ENCODE peak calls at places on chromosomes 1 and 21, in five cellular contexts. Y is left lung; H is esophagus squamous epithelium; N is fibroblast of lung; B is CD8-positive, alpha-beta T cell. J is an unnamed sample.

GRCh38 chr1:87956072-87956471 is 627.4 kb downstream of the LMO4 start:
- DNase-seq in H (no peak), N (peak; percentile 90), B (no peak), Y (no peak), J (peak; percentile 78)

GRCh38 chr1:59879556-59879955 is 47.0 kb downstream of the CYP2J2 start:
- DNase-seq in N (peak; percentile 75), H (no peak), B (peak; percentile 7), Y (no peak), J (peak; percentile 61)

GRCh38 chr1:47689894-47690293 is 252.1 kb downstream of the FOXD2 start:
- DNase-seq in H (no peak), Y (no peak), N (no peak), B (no peak), J (peak; percentile 44)

GRCh38 chr1:47894718-47895393 is 102.3 kb downstream of the TRABD2B start:
- DNase-seq in N (no peak), Y (no peak), B (no peak), H (no peak), J (no peak)

GRCh38 chr1:162985816-162986215 is 83.3 kb upstream of the RGS4 start:
- DNase-seq in Y (no peak), B (no peak), H (no peak), N (no peak), J (no peak)

GRCh38 chr1:30847358-30847972 is 61.1 kb downstream of the SDC3 start:
- DNase-seq in Y (peak; percentile 84), H (no peak), N (peak; percentile 65), B (no peak), J (peak; percentile 81)

GRCh38 chr1:22414244-22414751 is 37.4 kb upstream of the ZBTB40 start:
- DNase-seq in H (no peak), B (no peak), Y (no peak), N (peak; percentile 59), J (no peak)

GRCh38 chr1:208198271-208198670 is 45.9 kb downstream of the PLXNA2 start:
- DNase-seq in N (no peak), B (no peak), H (no peak), Y (no peak), J (no peak)

GRCh38 chr1:56002272-56002671 is 577.1 kb downstream of the PLPP3 start:
- DNase-seq in H (no peak), B (no peak), N (no peak), Y (no peak), J (no peak)

GRCh38 chr1:87683557-87683956 is 354.9 kb downstream of the LMO4 start:
- DNase-seq in Y (no peak), N (no peak), H (no peak), B (no peak), J (no peak)

GRCh38 chr1:169250022-169250421 is 117.6 kb downstream of the NME7 start:
- DNase-seq in H (no peak), Y (no peak), N (peak; percentile 10), B (no peak), J (no peak)

GRCh38 chr1:93446837-93447451 is 974 bp upstream of the FNBP1L start:
- DNase-seq in Y (no peak), N (no peak), H (no peak), B (no peak), J (no peak)

GRCh38 chr1:94864821-94865220 is 44.7 kb downstream of the SLC44A3 start:
- DNase-seq in B (no peak), Y (no peak), N (peak; percentile 65), H (no peak), J (no peak)

GRCh38 chr1:112141923-112142322 is 152.5 kb upstream of the KCND3 start:
- DNase-seq in B (no peak), H (no peak), Y (no peak), N (no peak), J (no peak)

GRCh38 chr1:234778215-234779159 is 168.5 kb upstream of the IRF2BP2 start:
- DNase-seq in B (no peak), H (no peak), N (no peak), Y (peak; percentile 84), J (peak; percentile 85)

GRCh38 chr1:2527553-2527860 is 1.1 kb upstream of the PANK4 start:
- DNase-seq in N (no peak), B (no peak), Y (no peak), H (no peak), J (no peak)

GRCh38 chr1:202154148-202154765 is 6.1 kb downstream of the PTPN7 start:
- DNase-seq in N (no peak), H (no peak), B (no peak), Y (peak; percentile 24), J (no peak)

DNA sequence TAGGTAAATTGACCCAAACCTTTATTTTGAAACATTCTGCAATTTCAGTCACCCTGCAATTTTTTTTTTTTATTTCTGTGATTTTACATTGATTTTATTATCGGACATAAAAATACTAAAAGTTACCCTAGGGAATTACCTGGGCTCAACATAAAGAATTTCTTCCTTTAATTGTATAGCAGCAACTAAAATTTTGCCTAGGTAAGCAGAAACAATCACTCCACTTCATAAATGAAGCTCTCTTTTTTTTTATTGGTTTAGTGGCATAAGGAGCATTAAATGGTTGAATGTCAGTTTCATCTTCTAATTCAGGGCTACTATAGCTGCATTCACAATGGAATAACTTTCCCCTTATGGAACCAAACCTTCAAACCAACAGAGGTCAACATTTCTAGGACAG is 15.3 kb upstream of the OR2M4 start:
- DNase-seq in B (no peak), H (no peak), Y (no peak), N (no peak), J (no peak)
- H3K9me3 ChIP-seq in B (no peaks in the 10 kb centered on the region), H (no peaks in the 10 kb centered on the region), Y (no peaks in the 10 kb centered on the region), N (no peaks in the 10 kb centered on the region), J (peaks cover 2% of the 10 kb centered on the region)

GRCh38 chr1:231039161-231040018 is 664 bp downstream of the FAM89A start:
- DNase-seq in H (no peak), B (no peak), N (peak; percentile 41), Y (peak; percentile 86), J (peak; percentile 82)

GRCh38 chr1:231032963-231033362 is 7.1 kb downstream of the FAM89A start:
- DNase-seq in N (no peak), H (no peak), B (no peak), Y (no peak), J (no peak)

GRCh38 chr1:231035799-231036198 is 4.3 kb downstream of the FAM89A start:
- DNase-seq in N (no peak), H (no peak), Y (no peak), B (no peak), J (no peak)

GRCh38 chr1:231037585-231038517 is 2.2 kb downstream of the FAM89A start:
- DNase-seq in N (no peak), H (no peak), B (no peak), Y (no peak), J (no peak)

DNA sequence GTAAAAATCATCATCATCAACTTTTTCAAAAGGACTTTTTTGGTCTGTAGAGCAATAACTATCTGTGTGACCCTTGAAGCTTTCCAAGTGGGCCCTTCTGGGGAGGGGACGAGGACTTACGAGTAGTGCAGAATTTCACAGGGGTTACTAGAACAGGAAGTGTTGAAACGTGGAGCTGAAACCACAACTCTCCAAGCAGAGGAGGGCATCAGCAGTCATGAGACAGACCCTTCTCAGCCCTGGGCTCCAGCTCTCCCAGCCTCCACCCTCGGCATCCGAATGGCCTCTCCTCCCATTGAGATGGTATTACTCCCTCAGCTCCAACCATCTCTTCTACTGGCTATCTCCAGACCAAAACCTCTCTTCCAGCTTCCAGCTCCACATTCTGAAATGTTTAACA is 3.6 kb downstream of the FAM89A start:
- DNase-seq in N (peak; percentile 21), H (no peak), B (no peak), Y (no peak), J (no peak)
- H3K27me3 ChIP-seq in N (peaks cover 3% of the 10 kb centered on the region), H (no peaks in the 10 kb centered on the region), B (no peaks in the 10 kb centered on the region), Y (peaks cover 25% of the 10 kb centered on the region), J (no peaks in the 10 kb centered on the region)

GRCh38 chr1:152148051-152148450 is 11.0 kb downstream of the RPTN start:
- DNase-seq in Y (no peak), N (no peak), H (no peak), B (no peak), J (no peak)

GRCh38 chr1:152145789-152146188 is 13.2 kb downstream of the RPTN start:
- DNase-seq in B (no peak), H (no peak), N (no peak), Y (no peak), J (no peak)

GRCh38 chr1:152153996-152154395 is 5.0 kb downstream of the RPTN start:
- DNase-seq in H (no peak), Y (no peak), B (no peak), N (no peak), J (no peak)

GRCh38 chr1:152151646-152152045 is 7.4 kb downstream of the RPTN start:
- DNase-seq in H (no peak), Y (no peak), N (no peak), B (no peak), J (no peak)

GRCh38 chr1:152148991-152149390 is 10.0 kb downstream of the RPTN start:
- DNase-seq in N (no peak), H (no peak), B (no peak), Y (no peak), J (no peak)
- H3K9me3 ChIP-seq in N (no peaks in the 10 kb centered on the region), H (peaks cover 10% of the 10 kb centered on the region), B (no peaks in the 10 kb centered on the region), Y (no peaks in the 10 kb centered on the region), J (peaks cover 5% of the 10 kb centered on the region)

DNA sequence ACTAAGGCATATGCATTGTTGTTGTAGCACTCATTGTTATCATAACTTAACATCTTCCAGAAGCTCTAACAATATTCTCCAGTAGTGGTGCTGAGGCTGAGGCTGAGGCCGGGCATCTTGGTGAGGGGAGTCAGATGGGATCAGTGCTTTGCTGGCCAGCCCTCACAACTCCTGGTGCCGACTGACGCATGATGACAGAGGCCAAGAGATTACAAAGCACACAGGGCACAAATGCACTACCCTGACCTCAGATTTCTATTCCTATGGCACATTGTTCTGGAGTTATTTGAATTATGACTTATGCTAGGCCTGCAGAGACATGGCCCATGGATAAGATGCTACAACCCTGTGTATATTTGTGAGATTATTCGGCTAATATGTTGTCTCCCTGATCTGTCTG is 8.3 kb upstream of the IGSF5 start:
- DNase-seq in H (no peak), B (no peak), N (no peak), Y (no peak), J (no peak)
- H3K27me3 ChIP-seq in H (no peaks in the 10 kb centered on the region), B (no peaks in the 10 kb centered on the region), N (no peaks in the 10 kb centered on the region), Y (no peaks in the 10 kb centered on the region), J (no peaks in the 10 kb centered on the region)

DNA sequence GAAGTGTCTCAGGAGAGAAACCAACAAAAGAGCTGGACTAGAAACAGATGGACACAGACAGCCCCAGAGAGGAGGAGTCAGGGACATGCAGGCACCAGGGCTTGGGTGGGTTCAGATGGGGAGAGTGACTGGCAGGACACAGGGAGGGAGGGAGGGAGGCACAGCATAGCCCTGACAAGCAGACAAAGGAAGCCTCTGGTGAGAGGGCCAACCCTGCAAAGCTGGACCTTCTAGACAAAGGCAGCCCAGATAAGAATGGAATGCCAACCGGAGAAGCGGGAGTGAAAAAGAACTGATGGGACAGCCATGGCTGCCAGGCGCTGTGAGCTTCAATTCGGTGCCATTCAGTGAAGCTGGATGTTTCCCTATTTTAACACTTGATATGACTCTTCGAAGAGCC is 568.9 kb downstream of the AJAP1 start:
- DNase-seq in B (no peak), H (no peak), N (no peak), Y (no peak), J (no peak)
- H3K9me3 ChIP-seq in B (no peaks in the 10 kb centered on the region), H (no peaks in the 10 kb centered on the region), N (no peaks in the 10 kb centered on the region), Y (no peaks in the 10 kb centered on the region), J (no peaks in the 10 kb centered on the region)

DNA sequence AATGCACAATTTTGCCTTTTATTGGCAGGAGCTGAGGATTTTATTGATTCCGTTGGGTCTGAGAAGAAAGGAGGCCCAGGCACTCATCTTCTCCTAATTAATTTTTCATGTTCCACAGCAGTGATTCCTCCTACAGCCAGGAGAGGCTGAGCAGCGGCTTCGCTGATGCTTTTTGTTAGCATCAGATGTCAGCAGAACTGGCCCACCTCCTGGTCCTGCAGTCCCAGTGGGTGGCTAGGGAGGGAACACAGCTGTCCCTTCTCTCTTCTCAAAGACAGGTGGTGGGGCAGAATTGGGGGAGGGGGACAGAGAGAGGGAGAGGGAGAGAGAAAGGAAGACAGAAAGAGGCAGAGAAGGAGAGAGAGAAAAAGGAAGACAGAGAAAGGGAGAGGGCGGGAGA is 5.7 kb downstream of the MT1HL1 start:
- DNase-seq in Y (no peak), N (no peak), H (no peak), B (no peak), J (no peak)
- H3K27me3 ChIP-seq in Y (no peaks in the 10 kb centered on the region), N (no peaks in the 10 kb centered on the region), H (no peaks in the 10 kb centered on the region), B (no peaks in the 10 kb centered on the region), J (no peaks in the 10 kb centered on the region)

J was measured in aorta.